ENCODE peak calls at places on chromosomes 1 and 21, in nine cellular contexts. W, K, V, R, P, S, U, Q and Z are unnamed samples.

GRCh38 chr1:247322437-247322836 is 9.2 kb downstream of the ZNF496 start:
- DNase-seq in W (no peak), K (no peak), V (no peak), R (no peak), P (no peak), S (no peak), U (no peak), Q (no peak), Z (no peak)

GRCh38 chr21:17660862-17661261 is 48.2 kb upstream of the BTG3 start:
- DNase-seq in W (no peak), K (peak), V (no peak), R (no peak), P (no peak), S (no peak), U (no peak), Q (no peak), Z (no peak)

GRCh38 chr1:14516974-14517812 is 81.3 kb upstream of the KAZN start:
- DNase-seq in W (no peak), K (peak), V (no peak), R (no peak), P (peak), S (no peak), U (peak), Q (no peak), Z (no peak)

GRCh38 chr1:239744851-239745250 is 346.8 kb upstream of the FMN2 start:
- DNase-seq in W (no peak), K (no peak), V (no peak), R (no peak), P (no peak), S (no peak), U (no peak), Q (no peak), Z (no peak)

GRCh38 chr1:210328746-210329488 is at the start of gene HHAT:
- DNase-seq in W (peak), K (peak), V (peak), R (no peak), P (peak), S (peak), U (no peak), Q (peak), Z (peak)

GRCh38 chr1:185823471-185823870 is 89.3 kb downstream of the HMCN1 start:
- DNase-seq in W (no peak), K (no peak), V (no peak), R (no peak), P (no peak), S (no peak), U (no peak), Q (no peak), Z (no peak)

GRCh38 chr1:234683856-234684632 is 74.1 kb upstream of the IRF2BP2 start:
- DNase-seq in W (no peak), K (peak), V (peak), R (no peak), P (peak), S (peak), U (no peak), Q (peak), Z (peak)

GRCh38 chr1:244106837-244107491 is 55.9 kb downstream of the ZBTB18 start:
- DNase-seq in W (no peak), K (no peak), V (no peak), R (no peak), P (no peak), S (no peak), U (no peak), Q (no peak), Z (no peak)

GRCh38 chr1:14128096-14128495 is 428.1 kb downstream of the PRDM2 start:
- DNase-seq in W (no peak), K (no peak), V (no peak), R (no peak), P (peak), S (no peak), U (no peak), Q (no peak), Z (no peak)

DNA sequence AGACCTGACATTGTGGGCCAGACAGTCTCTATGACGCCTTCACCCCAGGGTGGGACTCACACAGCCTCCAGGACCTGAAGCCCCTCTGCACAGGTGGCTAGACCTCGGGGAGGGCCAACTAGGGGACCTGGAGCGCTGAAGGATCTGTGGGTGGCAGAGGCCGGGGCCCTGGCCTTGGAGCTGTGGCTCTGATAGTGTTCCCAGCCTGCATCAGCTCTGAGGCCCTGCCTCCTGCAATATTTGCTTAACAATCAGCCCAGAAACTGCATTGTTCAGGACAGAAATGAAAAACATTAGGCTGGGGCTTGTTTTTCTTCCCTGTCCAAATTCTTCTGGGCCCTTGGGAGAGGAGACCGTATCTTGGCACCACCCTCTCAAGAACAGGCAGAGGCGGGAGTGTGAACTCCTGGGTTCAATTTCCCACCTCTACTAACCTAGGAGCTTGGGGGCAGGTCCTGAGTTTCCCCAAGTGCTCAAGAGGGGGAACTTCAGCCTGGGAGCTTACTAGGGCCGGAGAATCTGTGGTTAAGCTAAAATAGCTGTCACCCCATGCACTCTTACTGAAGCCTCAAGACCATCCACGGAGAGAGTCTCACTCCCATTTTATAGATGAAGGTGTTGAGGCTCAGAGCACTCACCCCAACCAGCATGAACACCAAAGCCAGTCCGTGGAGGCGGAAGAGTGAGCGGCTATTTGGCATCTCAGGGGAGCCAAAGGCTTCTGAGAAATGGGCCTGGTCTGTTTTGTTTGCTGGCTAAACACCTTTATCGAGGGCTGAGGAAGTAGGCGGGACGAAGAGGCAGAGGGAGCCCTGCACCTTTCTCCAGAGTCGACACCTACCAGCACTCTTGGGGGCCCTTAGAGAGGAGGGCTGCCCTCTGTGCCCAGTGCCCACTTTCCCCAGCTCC is 18.8 kb upstream of the CASZ1 start:
- DNase-seq in W (no peak), K (peak), V (no peak), R (no peak), P (no peak), S (no peak), U (no peak), Q (peak), Z (no peak)
- TF ChIP-seq CTCF in W (no peak), K (no peak), V (no peak), R (no peak), P (no peak), S (no peak), U (no peak), Q (no peak), Z (no peak)

GRCh38 chr1:63917571-63918394 is 144.0 kb downstream of the ROR1 start:
- DNase-seq in W (peak), K (no peak), V (no peak), R (no peak), P (peak), S (no peak), U (no peak), Q (no peak), Z (no peak)

GRCh38 chr1:63922848-63923247 is 149.0 kb downstream of the ROR1 start:
- DNase-seq in W (no peak), K (no peak), V (no peak), R (no peak), P (no peak), S (no peak), U (no peak), Q (no peak), Z (no peak)

GRCh38 chr1:63918395-63918945 is 144.7 kb downstream of the ROR1 start:
- DNase-seq in W (no peak), K (no peak), V (no peak), R (no peak), P (no peak), S (no peak), U (no peak), Q (no peak), Z (no peak)

GRCh38 chr1:63921357-63921756 is 147.5 kb downstream of the ROR1 start:
- DNase-seq in W (no peak), K (no peak), V (no peak), R (no peak), P (no peak), S (no peak), U (no peak), Q (peak), Z (no peak)

GRCh38 chr1:63920154-63921117 is 146.6 kb downstream of the ROR1 start:
- DNase-seq in W (no peak), K (no peak), V (peak), R (no peak), P (peak), S (no peak), U (no peak), Q (no peak), Z (peak)
- TF ChIP-seq CTCF in W (no peak), K (peak), V (no peak), R (peak), P (no peak), S (peak), U (no peak), Q (no peak), Z (peak)

DNA sequence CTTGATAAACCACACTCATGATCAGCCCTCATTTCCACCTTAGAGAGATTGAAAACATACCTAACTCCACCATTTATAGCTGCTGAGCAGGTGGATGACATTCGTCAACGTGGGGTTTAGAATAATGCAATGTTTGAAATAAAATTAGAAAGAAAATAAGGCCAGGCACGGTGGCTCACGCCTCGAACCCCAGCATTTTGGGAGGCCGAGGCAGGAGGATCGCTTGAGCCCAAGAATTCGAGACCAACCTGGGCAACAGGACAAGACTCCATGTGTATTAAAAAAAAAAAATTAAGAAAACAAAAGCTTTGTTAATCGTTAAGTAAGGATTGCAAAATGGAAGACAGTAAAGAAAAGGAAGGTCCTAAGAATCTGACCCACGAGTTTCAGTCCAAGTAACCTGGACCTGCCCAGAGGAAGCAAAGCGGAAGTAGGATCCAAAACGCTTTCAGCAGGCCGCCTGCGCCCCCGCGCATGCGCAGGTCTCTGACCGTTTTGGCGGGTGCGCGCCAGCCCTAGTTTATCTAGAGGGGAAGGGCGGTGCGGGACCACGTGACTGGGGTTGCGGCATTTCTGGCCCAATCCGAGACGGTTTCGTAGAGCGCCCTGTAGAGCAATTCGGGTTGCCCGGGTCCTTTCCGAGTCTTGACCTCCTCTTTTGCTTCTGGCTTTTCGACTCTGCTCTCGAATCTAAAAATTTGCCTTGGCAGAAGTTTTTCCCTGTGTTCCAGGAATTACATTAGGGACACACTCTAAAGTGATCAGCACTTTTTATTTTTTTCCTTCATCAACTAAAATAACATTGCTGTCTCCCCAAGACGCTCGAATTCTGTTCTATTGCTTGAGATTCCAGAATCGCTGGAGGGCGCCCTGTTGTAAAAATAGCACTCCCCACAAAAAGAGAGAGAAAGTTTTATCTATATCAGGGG is 22.5 kb downstream of the ANP32E start:
- DNase-seq in W (peak), K (peak), V (peak), R (peak), P (peak), S (peak), U (peak), Q (peak), Z (no peak)
- TF ChIP-seq CTCF in W (no peak), K (peak), V (peak), R (peak), P (peak), S (peak), U (peak), Q (no peak), Z (no peak)

DNA sequence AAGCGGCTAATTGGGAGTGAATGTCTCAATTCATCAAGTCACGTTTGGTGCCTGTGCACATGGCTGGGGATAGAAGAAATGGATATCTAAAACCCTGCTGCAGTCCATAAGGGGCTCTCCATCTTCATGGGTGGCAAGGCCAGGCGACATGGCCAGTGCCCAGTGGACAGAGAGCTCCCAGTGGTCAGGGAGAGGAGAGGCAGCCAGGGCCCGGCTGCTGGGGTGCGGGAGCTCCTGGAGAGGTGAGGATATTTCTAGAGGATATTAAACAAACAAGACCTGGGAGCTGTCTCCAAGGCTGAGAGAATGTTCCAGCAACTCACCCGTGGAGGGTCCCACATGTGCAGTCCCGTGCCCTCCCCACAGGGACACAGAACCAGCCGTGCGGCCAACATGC is 368.8 kb upstream of the C1orf174 start:
- DNase-seq in W (no peak), K (no peak), V (no peak), R (no peak), P (no peak), S (no peak), U (no peak), Q (no peak), Z (no peak)
- TF ChIP-seq CTCF in W (no peak), K (no peak), V (no peak), R (no peak), P (no peak), S (no peak), U (no peak), Q (no peak), Z (no peak)

GRCh38 chr1:44389437-44389836 is 15.6 kb upstream of the RNF220 start:
- DNase-seq in W (no peak), K (no peak), V (no peak), R (no peak), P (no peak), S (no peak), U (no peak), Q (no peak), Z (no peak)

DNA sequence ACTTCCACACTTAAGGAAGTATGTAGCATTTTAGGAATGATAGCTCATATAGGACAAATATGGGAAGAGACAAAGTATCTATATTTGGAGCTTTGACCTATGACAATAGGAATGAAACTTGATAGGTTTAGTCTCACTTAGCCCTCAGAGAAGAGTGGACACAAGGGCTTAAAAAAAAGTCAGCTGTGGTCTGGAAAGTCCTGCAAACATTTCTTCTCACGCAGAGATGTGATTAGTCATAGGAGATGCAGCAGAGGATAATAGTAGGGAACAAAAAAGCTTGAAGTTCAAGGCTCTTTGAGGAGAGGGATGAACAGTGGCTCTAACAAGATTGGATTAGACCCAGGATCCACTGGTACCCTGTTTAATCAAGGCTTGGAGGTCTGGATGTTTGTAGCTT is 14.8 kb upstream of the RNF220 start:
- DNase-seq in W (no peak), K (no peak), V (no peak), R (no peak), P (peak), S (no peak), U (no peak), Q (no peak), Z (peak)
- TF ChIP-seq CTCF in W (no peak), K (no peak), V (no peak), R (no peak), P (no peak), S (no peak), U (no peak), Q (no peak), Z (no peak)